ENCODE peak calls at places on chromosomes 4 and X, in four cellular contexts. C is IMR-90, B is H1, J is H9. Y is an unnamed sample.

GRCh38 chrX:47483310-47484268 is 567 bp upstream of the ZNF41 start:
- DNase-seq in C (peak), B (no peak), J (no peak), Y (no peak)

GRCh38 chr4:54333657-54334056 is 104.6 kb downstream of the PDGFRA start:
- DNase-seq in C (no peak), B (no peak), J (no peak), Y (no peak)

GRCh38 chr4:54543088-54543795 is 114.5 kb upstream of the KIT start:
- DNase-seq in C (peak), B (no peak), J (no peak), Y (no peak)

GRCh38 chr4:120025516-120025915 is 41.1 kb downstream of the MAD2L1 start:
- DNase-seq in C (peak), B (no peak), J (no peak), Y (no peak)

GRCh38 chrX:1164322-1165288 is 47.8 kb downstream of the CRLF2 start:
- DNase-seq in C (no peak), B (peak), J (peak), Y (no peak)

GRCh38 chr4:10620935-10621488 is 63.6 kb downstream of the CLNK start:
- DNase-seq in C (no peak), B (no peak), J (no peak), Y (peak)

GRCh38 chr4:149706942-149707341 is 108.7 kb downstream of the IQCM start:
- DNase-seq in C (peak), B (no peak), J (no peak), Y (peak)

GRCh38 chrX:39396358-39396995 is 595.2 kb downstream of the MID1IP1 start:
- DNase-seq in C (no peak), B (no peak), J (no peak), Y (peak)

GRCh38 chr4:40719008-40719623 is 30.6 kb upstream of the NSUN7 start:
- DNase-seq in C (peak), B (no peak), J (no peak), Y (peak)

GRCh38 chr4:85028910-85029309 is 62.4 kb upstream of the WDFY3 start:
- DNase-seq in C (peak), B (no peak), J (no peak), Y (peak)

GRCh38 chrX:101208152-101208905 is 11.3 kb upstream of the DRP2 start:
- DNase-seq in C (peak), B (no peak), J (no peak), Y (no peak)

GRCh38 chr4:182975806-182976205 is 58.6 kb upstream of the DCTD start:
- DNase-seq in C (peak), B (no peak), J (no peak), Y (no peak)

GRCh38 chr4:20356565-20356964 is 104.9 kb downstream of the SLIT2 start:
- DNase-seq in C (no peak), B (no peak), J (no peak), Y (no peak)

GRCh38 chrX:149274516-149275105 is 230.5 kb downstream of the IDS start:
- DNase-seq in C (no peak), B (no peak), J (no peak), Y (no peak)

GRCh38 chrX:23810279-23810678 is 27.3 kb downstream of the SAT1 start:
- DNase-seq in C (no peak), B (no peak), J (no peak), Y (no peak)

GRCh38 chr4:73883306-73883705 is 14.1 kb downstream of the CXCL1 start:
- DNase-seq in C (peak), B (no peak), J (no peak), Y (no peak)

GRCh38 chrX:65136424-65136823 is 160.2 kb upstream of the ZC4H2 start:
- DNase-seq in C (no peak), B (no peak), J (no peak), Y (peak)

GRCh38 chr4:102867278-102868152 is 1.3 kb upstream of the CISD2 start:
- DNase-seq in C (no peak), B (no peak), J (no peak), Y (no peak)

GRCh38 chr4:151862766-151863165 is 102.0 kb upstream of the GATB start:
- DNase-seq in C (peak), B (no peak), J (no peak), Y (peak)

GRCh38 chrX:131747173-131747572 is 203.3 kb downstream of the OR13H1 start:
- DNase-seq in C (peak), B (no peak), J (no peak), Y (no peak)

GRCh38 chrX:129983575-129984131 is 1.2 kb downstream of the BCORL1 start:
- DNase-seq in C (no peak), B (peak), J (peak), Y (no peak)

GRCh38 chr4:104393649-104394048 is 101.0 kb downstream of the CXXC4 start:
- DNase-seq in C (no peak), B (no peak), J (no peak), Y (peak)

GRCh38 chrX:44785652-44786051 is 58.2 kb upstream of the DUSP21 start:
- DNase-seq in C (peak), B (no peak), J (no peak), Y (no peak)

GRCh38 chr4:54217642-54218486 is 11.2 kb upstream of the PDGFRA start:
- DNase-seq in C (peak), B (peak), J (peak), Y (peak)

GRCh38 chrX:134173541-134174272 is 63.3 kb upstream of the CCDC160 start:
- DNase-seq in C (no peak), B (peak), J (peak), Y (peak)

GRCh38 chrX:149060921-149061320 is 444.2 kb downstream of the IDS start:
- DNase-seq in C (no peak), B (no peak), J (no peak), Y (no peak)

GRCh38 chrX:33808636-33809035 is 323.5 kb downstream of the FAM47A start:
- DNase-seq in C (no peak), B (no peak), J (peak), Y (peak)

GRCh38 chr4:25448379-25449109 is 71.5 kb downstream of the ANAPC4 start:
- DNase-seq in C (peak), B (no peak), J (peak), Y (peak)

GRCh38 chrX:150767475-150768131 is 74.4 kb downstream of the MTMR1 start:
- DNase-seq in C (peak), B (no peak), J (no peak), Y (no peak)

GRCh38 chrX:68710870-68711576 is 63.6 kb downstream of the STARD8 start:
- DNase-seq in C (peak), B (peak), J (peak), Y (peak)

GRCh38 chr4:128868758-128869157 is 59.3 kb downstream of the JADE1 start:
- DNase-seq in C (no peak), B (peak), J (no peak), Y (no peak)

GRCh38 chr4:159248383-159249178 is 145.7 kb downstream of the RAPGEF2 start:
- DNase-seq in C (peak), B (no peak), J (no peak), Y (no peak)

GRCh38 chrX:24805201-24805600 is 111.5 kb downstream of the POLA1 start:
- DNase-seq in C (no peak), B (no peak), J (no peak), Y (no peak)

GRCh38 chr4:14364953-14365533 is 637.2 kb upstream of the CPEB2 start:
- DNase-seq in C (no peak), B (no peak), J (no peak), Y (peak)

GRCh38 chrX:9438950-9439494 is 25.8 kb upstream of the TBL1X start:
- DNase-seq in C (peak), B (no peak), J (no peak), Y (no peak)

GRCh38 chr4:25330905-25331816 is 18.6 kb downstream of the ZCCHC4 start:
- DNase-seq in C (no peak), B (no peak), J (no peak), Y (no peak)

DNA sequence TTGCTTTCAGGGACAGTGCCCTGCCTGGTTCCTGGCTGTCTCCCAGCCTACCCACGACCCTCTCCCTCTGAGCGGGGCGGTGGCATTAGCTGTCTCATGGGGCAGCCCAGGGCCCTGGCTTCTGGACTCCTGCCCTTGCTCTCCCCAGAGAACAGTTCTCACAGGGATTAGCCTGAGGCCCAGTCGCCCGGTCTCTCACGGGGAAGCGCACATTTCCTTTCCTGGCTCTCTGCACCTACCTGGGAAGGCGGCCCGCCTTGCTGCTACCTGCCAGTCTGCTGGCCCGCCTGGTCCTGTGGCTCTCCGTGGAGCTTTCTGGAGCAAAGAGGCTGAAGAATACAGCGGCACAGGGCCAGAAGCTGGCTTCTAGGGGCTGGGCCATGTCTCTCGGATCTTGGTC is 128.4 kb downstream of the FHDC1 start:
- DNase-seq in C (no peak), B (peak), J (peak), Y (no peak)
- H3K18ac ChIP-seq in C (no peak), B (peak), J (peak), Y (no peak)

GRCh38 chr4:172787117-172787516 is 381.5 kb upstream of the GALNT7 start:
- DNase-seq in C (no peak), B (no peak), J (no peak), Y (no peak)
- H2BK15ac ChIP-seq in C (no peak), B (no peak), J (no peak), Y (no peak)

GRCh38 chr4:133152330-133152791 is 3.3 kb downstream of the PCDH10 start:
- DNase-seq in C (no peak), B (peak), J (peak), Y (peak)
- H3K56ac ChIP-seq in C (no peak), B (no peak), J (no peak), Y (peak)

DNA sequence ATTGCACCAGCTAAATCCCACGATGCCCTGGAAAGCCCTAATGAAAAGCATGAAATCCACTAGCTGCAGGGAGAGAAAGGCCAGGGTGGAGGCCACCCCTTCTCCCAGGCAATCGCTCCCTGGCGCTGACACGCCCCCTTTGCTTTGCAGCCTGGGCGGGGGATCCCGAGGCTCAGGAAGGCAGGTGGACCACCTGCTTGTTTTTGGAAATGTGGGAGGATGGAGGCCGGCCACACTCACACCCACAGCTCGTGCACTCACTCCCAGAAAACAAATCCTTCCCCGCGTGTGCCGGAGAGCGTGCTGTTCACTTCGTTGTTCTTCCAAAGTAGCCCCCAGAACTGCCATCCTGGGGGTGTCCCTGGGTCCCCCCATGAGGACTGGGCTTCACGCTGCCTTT is 54.6 kb downstream of the ABLIM2 start:
- DNase-seq in C (no peak), B (no peak), J (no peak), Y (no peak)
- H3K18ac ChIP-seq in C (no peak), B (peak), J (no peak), Y (no peak)

DNA sequence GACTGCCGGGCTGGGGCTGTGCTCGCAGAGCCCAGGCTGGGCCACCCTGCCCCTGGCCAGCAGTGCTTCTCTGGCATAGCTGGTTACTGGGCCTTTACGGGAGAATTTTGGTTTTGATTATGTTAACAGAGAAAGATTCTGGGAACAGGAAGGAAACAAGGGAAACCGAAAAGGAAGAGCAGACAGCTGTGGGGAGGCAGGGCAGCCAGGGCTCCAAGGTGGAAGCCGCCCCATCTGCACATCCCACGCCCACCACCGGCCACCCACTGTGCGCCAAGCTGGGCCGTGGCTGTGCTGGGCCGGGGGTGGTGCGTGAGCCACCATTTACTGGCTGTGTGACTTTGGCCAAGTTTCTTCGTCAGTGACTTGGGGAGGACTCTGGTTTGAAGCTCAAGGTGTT is 20.1 kb downstream of the SH3BP2 start:
- DNase-seq in C (no peak), B (no peak), J (no peak), Y (no peak)
- H2BK15ac ChIP-seq in C (no peak), B (peak), J (no peak), Y (no peak)

GRCh38 chr4:118585015-118585414 is 100.2 kb upstream of the METTL14 start:
- DNase-seq in C (no peak), B (no peak), J (no peak), Y (no peak)

GRCh38 chr4:118589471-118590055 is 95.6 kb upstream of the METTL14 start:
- DNase-seq in C (no peak), B (no peak), J (no peak), Y (no peak)

GRCh38 chr4:118587946-118588345 is 97.2 kb upstream of the METTL14 start:
- DNase-seq in C (no peak), B (no peak), J (no peak), Y (no peak)

GRCh38 chr4:118586357-118586790 is 98.8 kb upstream of the METTL14 start:
- DNase-seq in C (no peak), B (no peak), J (no peak), Y (no peak)

DNA sequence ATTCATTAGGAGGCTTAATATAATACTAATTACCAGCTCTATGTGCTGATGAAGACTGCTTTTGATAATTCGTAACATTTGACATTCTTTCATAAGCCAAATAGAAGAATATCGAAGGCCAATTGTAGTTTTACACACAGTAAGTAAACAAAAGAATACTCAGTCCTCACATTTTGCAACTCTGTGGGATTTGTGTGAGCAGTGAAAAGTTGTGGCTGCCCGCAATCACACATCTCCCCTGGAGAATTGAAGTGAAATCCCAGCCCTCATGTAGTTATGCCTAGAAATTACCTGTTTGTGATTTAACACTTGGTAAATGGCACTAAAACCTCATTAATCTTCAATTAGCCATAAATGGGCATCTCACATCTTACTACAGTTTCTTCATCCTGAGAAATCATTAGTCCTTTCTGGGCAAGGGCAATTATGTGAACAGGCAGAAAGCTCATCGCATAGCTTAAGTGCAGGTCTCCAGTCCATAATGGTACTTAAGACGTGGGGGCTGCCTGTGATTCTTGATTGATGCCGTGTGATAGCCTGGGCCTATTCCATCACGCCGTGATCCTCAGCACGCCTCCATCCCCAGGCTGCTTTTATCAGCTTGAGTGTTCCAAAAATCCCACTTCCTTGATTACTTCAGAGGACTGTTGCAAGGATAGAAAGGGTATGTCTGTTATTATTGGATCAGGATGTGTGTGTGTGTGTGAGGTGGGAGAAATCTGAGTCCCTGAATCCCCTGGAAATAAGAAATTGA is 97.9 kb upstream of the METTL14 start:
- DNase-seq in C (no peak), B (no peak), J (no peak), Y (no peak)
- H3K56ac ChIP-seq in C (no peak), B (no peak), J (no peak), Y (no peak)

GRCh38 chr4:76886848-76887441 is 11.0 kb downstream of the SOWAHB start:
- DNase-seq in C (no peak), B (no peak), J (no peak), Y (no peak)
- H3K18ac ChIP-seq in C (no peak), B (no peak), J (no peak), Y (no peak)

GRCh38 chrX:153766871-153767673 is 3.0 kb downstream of the PLXNB3 start:
- DNase-seq in C (no peak), B (no peak), J (peak), Y (no peak)
- H2BK15ac ChIP-seq in C (peak), B (no peak), J (no peak), Y (no peak)

Y was measured in mesendoderm.